ENCODE peak calls at places on chromosomes 12 and 14, in eight cellular contexts. X is CD8-positive, alpha-beta T cell; W is breast epithelium; C is activated B cell treated with CpG ODN at 0.5 μM for 24 hours; V is A549; U is astrocyte of the spinal cord; O is PC-3; J is K562. P is an unnamed sample.

GRCh38 chr14:59358105-59358504 is 107.1 kb downstream of the GPR135 start:
- DNase-seq in W (no peak), J (no peak), V (peak; percentile 73), O (peak; percentile 99), U (no peak), C (no peak), X (no peak), P (no peak)

GRCh38 chr12:65930114-65930828 is 106.0 kb downstream of the HMGA2 start:
- DNase-seq in X (no peak), V (no peak), J (no peak), C (no peak), W (no peak), U (no peak), O (no peak), P (peak; percentile 21)

GRCh38 chr14:21528381-21529348 is 2.5 kb upstream of the SALL2 start:
- DNase-seq in J (peak; percentile 43), W (no peak), C (no peak), X (no peak), U (no peak), O (peak; percentile 35), V (no peak), P (no peak)

GRCh38 chr14:51490205-51490604 is 161.5 kb upstream of the FRMD6 start:
- DNase-seq in C (no peak), O (peak; percentile 66), X (no peak), U (peak; percentile 34), J (no peak), W (no peak), V (peak; percentile 28), P (no peak)

GRCh38 chr12:96136129-96136528 is 58.0 kb upstream of the ELK3 start:
- DNase-seq in W (peak; percentile 82), C (no peak), V (no peak), U (peak; percentile 87), O (no peak), J (no peak), X (no peak), P (no peak)

GRCh38 chr12:115155665-115156645 is 472.0 kb upstream of the TBX3 start:
- DNase-seq in C (no peak), J (no peak), W (no peak), O (peak; percentile 99), U (peak; percentile 96), V (peak; percentile 50), X (no peak), P (no peak)

GRCh38 chr14:91745329-91745728 is 13.4 kb upstream of the CATSPERB start:
- DNase-seq in J (no peak), C (no peak), O (peak; percentile 66), W (no peak), U (no peak), V (no peak), X (no peak), P (no peak)

GRCh38 chr12:3473171-3473570 is 17.8 kb upstream of the PRMT8 start:
- DNase-seq in V (no peak), U (no peak), W (no peak), C (no peak), X (no peak), J (no peak), O (no peak), P (no peak)

GRCh38 chr14:99729991-99730875 is 46.1 kb downstream of the CYP46A1 start:
- DNase-seq in O (peak; percentile 76), C (peak; percentile 49), W (no peak), V (peak; percentile 65), U (peak; percentile 25), J (peak; percentile 71), X (peak; percentile 72), P (peak; percentile 93)

GRCh38 chr14:34324363-34324795 is 137.7 kb downstream of the SPTSSA start:
- DNase-seq in V (peak; percentile 58), X (peak; percentile 19), C (no peak), O (peak; percentile 67), U (peak; percentile 50), J (peak; percentile 30), W (no peak), P (peak; percentile 14)

GRCh38 chr12:130818381-130819247 is 20.4 kb downstream of the STX2 start:
- DNase-seq in C (peak; percentile 80), W (peak; percentile 22), O (peak; percentile 87), U (peak; percentile 17), J (peak; percentile 32), X (peak; percentile 82), V (peak; percentile 49), P (peak; percentile 80)

GRCh38 chr12:111598637-111599458 is at the start of gene ATXN2:
- DNase-seq in X (peak; percentile 72), C (peak; percentile 42), J (peak; percentile 94), W (peak; percentile 27), V (no peak), O (peak; percentile 14), U (no peak), P (peak; percentile 41)

GRCh38 chr14:102215071-102215470 is 75.4 kb downstream of the WDR20 start:
- DNase-seq in W (no peak), V (no peak), J (no peak), U (peak; percentile 78), C (no peak), X (no peak), O (peak; percentile 82), P (no peak)

GRCh38 chr12:92337128-92337527 is 191.5 kb upstream of the BTG1 start:
- DNase-seq in O (peak; percentile 77), X (no peak), J (no peak), W (no peak), V (no peak), U (no peak), C (no peak), P (no peak)

GRCh38 chr14:51006781-51007211 is 62.5 kb upstream of the PYGL start:
- DNase-seq in X (no peak), O (peak; percentile 86), V (peak; percentile 57), W (no peak), J (no peak), U (peak; percentile 68), C (no peak), P (no peak)

GRCh38 chr12:68609955-68610434 is 704 bp upstream of the RAP1B start:
- DNase-seq in W (peak; percentile 46), V (peak; percentile 55), X (no peak), C (no peak), J (no peak), O (peak; percentile 53), U (no peak), P (no peak)

GRCh38 chr14:76268013-76268376 is 107.9 kb upstream of the ESRRB start:
- DNase-seq in W (no peak), X (no peak), C (no peak), O (no peak), J (no peak), U (no peak), V (no peak), P (no peak)

GRCh38 chr12:3077572-3078081 is 448 bp downstream of the TSPAN9 start:
- DNase-seq in C (no peak), U (peak; percentile 32), J (peak; percentile 13), X (peak; percentile 8), O (no peak), V (no peak), W (peak; percentile 26), P (no peak)

GRCh38 chr12:78448692-78449091 is 415.9 kb upstream of the SYT1 start:
- DNase-seq in O (peak; percentile 65), J (no peak), V (no peak), U (no peak), C (no peak), W (no peak), X (no peak), P (no peak)

GRCh38 chr12:89140580-89141236 is 211.6 kb downstream of the DUSP6 start:
- DNase-seq in J (no peak), C (no peak), O (peak; percentile 48), U (peak; percentile 18), X (no peak), W (no peak), V (no peak), P (no peak)

DNA sequence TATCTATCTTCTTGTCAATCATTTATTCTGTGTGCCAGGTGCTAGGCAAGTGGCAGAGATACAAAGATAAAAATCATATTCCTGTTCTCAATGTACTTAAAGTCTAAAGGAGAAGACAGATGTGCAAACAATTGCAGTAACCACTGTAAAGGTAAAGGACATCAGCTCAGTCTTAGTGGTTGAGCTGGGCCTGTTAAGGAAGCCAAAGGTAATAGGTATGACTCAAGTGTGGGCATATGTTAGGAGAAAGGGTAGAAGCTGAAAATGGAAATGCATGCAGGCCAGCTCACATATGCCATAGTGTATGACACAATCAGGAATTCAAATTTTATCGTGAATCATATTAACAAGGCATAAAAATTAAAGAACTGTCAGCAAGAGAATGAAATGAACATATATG is 49.8 kb downstream of the FAR2 start:
- DNase-seq in X (no peak), O (peak; percentile 77), W (no peak), U (no peak), V (no peak), J (no peak), C (no peak), P (no peak)
- TF ChIP-seq CTCF in X (no peak), O (no peak), W (no peak), U (no peak), V (no peak), J (no peak), C (no peak), P (no peak)

DNA sequence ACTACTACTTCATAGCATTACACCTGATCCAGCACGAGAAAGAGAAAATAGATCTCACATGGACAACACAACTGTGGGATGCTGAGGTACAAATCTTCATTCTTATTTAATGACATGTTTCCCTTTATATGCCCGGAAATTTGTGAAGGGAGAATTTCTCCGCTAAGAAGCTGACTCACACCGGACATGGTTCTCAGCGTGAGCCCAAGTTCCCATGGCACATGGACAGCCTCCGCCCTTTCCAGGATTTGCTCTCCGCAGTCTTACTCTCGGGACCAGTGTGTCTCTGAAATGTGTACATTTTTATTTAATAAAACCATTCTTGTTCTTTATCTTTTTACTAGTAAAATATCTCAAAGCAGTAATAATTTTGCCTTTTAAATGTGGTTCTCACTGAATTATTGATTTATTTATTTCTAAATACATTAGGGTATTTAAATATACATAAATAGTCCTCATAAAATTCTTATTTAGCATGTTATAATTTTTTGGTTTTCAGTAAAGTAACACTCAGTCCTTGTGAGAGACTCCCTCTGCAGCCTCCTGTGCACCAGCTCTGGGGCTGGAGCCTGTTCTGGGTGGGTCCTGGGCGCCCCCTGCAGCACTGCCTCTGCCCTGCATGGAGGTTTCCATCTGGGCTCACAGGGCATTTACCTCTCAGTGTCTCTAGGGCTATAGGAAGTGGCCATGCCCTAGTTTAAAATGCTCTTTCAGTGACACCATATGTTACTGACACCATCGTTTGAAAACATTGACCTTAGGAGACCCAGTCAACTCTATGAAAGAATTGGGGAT is 1155.0 kb downstream of the TMEM121 start:
- DNase-seq in J (no peak), W (no peak), X (no peak), O (no peak), V (no peak), U (no peak), C (no peak), P (no peak)
- TF ChIP-seq CTCF in J (no peak), W (no peak), X (peak; percentile 33), O (no peak), V (no peak), U (no peak), C (no peak), P (no peak)

GRCh38 chr12:26863515-26863914 is 30.5 kb upstream of the ITPR2 start:
- DNase-seq in O (peak; percentile 28), C (no peak), U (no peak), V (peak; percentile 18), W (no peak), J (no peak), X (no peak), P (no peak)
- TF ChIP-seq CTCF in O (peak; percentile 60), C (no peak), U (peak; percentile 47), V (no peak), W (no peak), J (no peak), X (no peak), P (peak; percentile 38)

DNA sequence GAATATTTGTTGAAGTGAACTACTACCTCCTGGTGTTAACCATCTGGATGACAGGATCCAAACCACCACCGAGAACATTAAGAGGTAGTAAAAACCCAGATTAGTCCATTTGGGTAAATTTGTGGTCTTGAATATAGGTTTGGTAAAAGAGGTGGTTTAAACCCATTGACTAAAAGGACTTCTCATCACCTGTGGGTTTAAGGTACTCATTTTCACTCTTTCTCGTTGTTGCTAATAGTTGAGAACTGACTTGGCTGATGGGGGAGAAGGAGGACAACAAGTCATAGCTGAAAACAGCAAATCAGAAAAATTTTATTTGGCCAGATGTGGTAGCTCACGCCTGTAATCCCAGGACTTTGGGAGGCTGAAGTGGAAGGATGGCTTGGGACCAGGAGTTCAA is 59.2 kb downstream of the ACADS start:
- DNase-seq in W (no peak), O (no peak), X (no peak), V (no peak), U (no peak), J (no peak), C (no peak), P (no peak)
- TF ChIP-seq CTCF in W (no peak), O (no peak), X (no peak), V (no peak), U (no peak), J (no peak), C (no peak), P (no peak)